ENCODE peak calls at places on chromosome 11, in nine cellular contexts. One of them, this sample, is unnamed.

GRCh38 chr11:1453611-1454386 is 32.8 kb downstream of the MOB2 start:
- DNase-seq in lower leg skin: no peak
- DNase-seq in HCT116: no peak
- DNase-seq in transverse colon: peak
- DNase-seq in fibroblast of the aortic adventitia: no peak
- DNase-seq in astrocyte of the spinal cord: no peak
- DNase-seq in fibroblast of villous mesenchyme: no peak
- DNase-seq in fibroblast of lung: no peak
- DNase-seq in GM12878: peak
- DNase-seq in this sample: no peak

GRCh38 chr11:61776561-61777075 is 15.8 kb downstream of the TMEM258 start:
- DNase-seq in lower leg skin: no peak
- DNase-seq in HCT116: peak
- DNase-seq in transverse colon: peak
- DNase-seq in fibroblast of the aortic adventitia: peak
- DNase-seq in astrocyte of the spinal cord: peak
- DNase-seq in fibroblast of villous mesenchyme: peak
- DNase-seq in fibroblast of lung: peak
- DNase-seq in GM12878: no peak
- DNase-seq in this sample: peak

GRCh38 chr11:91308069-91308468 is 916.5 kb upstream of the FAT3 start:
- DNase-seq in lower leg skin: no peak
- DNase-seq in HCT116: no peak
- DNase-seq in transverse colon: no peak
- DNase-seq in fibroblast of the aortic adventitia: no peak
- DNase-seq in astrocyte of the spinal cord: no peak
- DNase-seq in fibroblast of villous mesenchyme: no peak
- DNase-seq in fibroblast of lung: no peak
- DNase-seq in GM12878: no peak
- DNase-seq in this sample: no peak

GRCh38 chr11:2092464-2092910 is 46.7 kb downstream of the IGF2 start:
- DNase-seq in lower leg skin: peak
- DNase-seq in HCT116: no peak
- DNase-seq in transverse colon: no peak
- DNase-seq in fibroblast of the aortic adventitia: no peak
- DNase-seq in astrocyte of the spinal cord: no peak
- DNase-seq in fibroblast of villous mesenchyme: no peak
- DNase-seq in fibroblast of lung: no peak
- DNase-seq in GM12878: no peak
- DNase-seq in this sample: no peak

GRCh38 chr11:104036603-104037394 is at the start of gene DDI1:
- DNase-seq in lower leg skin: no peak
- DNase-seq in HCT116: no peak
- DNase-seq in transverse colon: no peak
- DNase-seq in fibroblast of the aortic adventitia: no peak
- DNase-seq in astrocyte of the spinal cord: no peak
- DNase-seq in fibroblast of villous mesenchyme: no peak
- DNase-seq in fibroblast of lung: no peak
- DNase-seq in GM12878: no peak
- DNase-seq in this sample: no peak

GRCh38 chr11:74849525-74850391 is 99.1 kb downstream of the XRRA1 start:
- DNase-seq in lower leg skin: no peak
- DNase-seq in HCT116: no peak
- DNase-seq in transverse colon: no peak
- DNase-seq in fibroblast of the aortic adventitia: peak
- DNase-seq in astrocyte of the spinal cord: peak
- DNase-seq in fibroblast of villous mesenchyme: peak
- DNase-seq in fibroblast of lung: peak
- DNase-seq in GM12878: no peak
- DNase-seq in this sample: peak

GRCh38 chr11:6817668-6818067 is 18.2 kb upstream of the OR6A2 start:
- DNase-seq in lower leg skin: no peak
- DNase-seq in HCT116: no peak
- DNase-seq in transverse colon: no peak
- DNase-seq in fibroblast of the aortic adventitia: peak
- DNase-seq in astrocyte of the spinal cord: no peak
- DNase-seq in fibroblast of villous mesenchyme: no peak
- DNase-seq in fibroblast of lung: no peak
- DNase-seq in GM12878: no peak
- DNase-seq in this sample: no peak

GRCh38 chr11:74686792-74687191 is 44.4 kb downstream of the CHRDL2 start:
- DNase-seq in lower leg skin: peak
- DNase-seq in HCT116: no peak
- DNase-seq in transverse colon: no peak
- DNase-seq in fibroblast of the aortic adventitia: peak
- DNase-seq in astrocyte of the spinal cord: peak
- DNase-seq in fibroblast of villous mesenchyme: peak
- DNase-seq in fibroblast of lung: peak
- DNase-seq in GM12878: no peak
- DNase-seq in this sample: peak

GRCh38 chr11:31340903-31341572 is 28.5 kb downstream of the DCDC1 start:
- DNase-seq in lower leg skin: no peak
- DNase-seq in HCT116: peak
- DNase-seq in transverse colon: no peak
- DNase-seq in fibroblast of the aortic adventitia: peak
- DNase-seq in astrocyte of the spinal cord: peak
- DNase-seq in fibroblast of villous mesenchyme: peak
- DNase-seq in fibroblast of lung: peak
- DNase-seq in GM12878: no peak
- DNase-seq in this sample: peak

GRCh38 chr11:115912484-115912945 is 408.3 kb upstream of the CADM1 start:
- DNase-seq in lower leg skin: no peak
- DNase-seq in HCT116: no peak
- DNase-seq in transverse colon: no peak
- DNase-seq in fibroblast of the aortic adventitia: no peak
- DNase-seq in astrocyte of the spinal cord: peak
- DNase-seq in fibroblast of villous mesenchyme: no peak
- DNase-seq in fibroblast of lung: no peak
- DNase-seq in GM12878: no peak
- DNase-seq in this sample: no peak
- TF ChIP-seq CTCF in lower leg skin: no peak
- TF ChIP-seq CTCF in HCT116: no peak
- TF ChIP-seq CTCF in transverse colon: peak
- TF ChIP-seq CTCF in fibroblast of the aortic adventitia: no peak
- TF ChIP-seq CTCF in astrocyte of the spinal cord: peak
- TF ChIP-seq CTCF in fibroblast of villous mesenchyme: no peak
- TF ChIP-seq CTCF in fibroblast of lung: no peak
- TF ChIP-seq CTCF in GM12878: peak
- TF ChIP-seq CTCF in this sample: no peak

GRCh38 chr11:65652511-65653228 is 10.0 kb downstream of the RELA start:
- DNase-seq in lower leg skin: peak
- DNase-seq in HCT116: peak
- DNase-seq in transverse colon: peak
- DNase-seq in fibroblast of the aortic adventitia: peak
- DNase-seq in astrocyte of the spinal cord: peak
- DNase-seq in fibroblast of villous mesenchyme: peak
- DNase-seq in fibroblast of lung: peak
- DNase-seq in GM12878: peak
- DNase-seq in this sample: peak
- H3K4me3 ChIP-seq in lower leg skin: no peak
- H3K4me3 ChIP-seq in HCT116: peak
- H3K4me3 ChIP-seq in transverse colon: peak
- H3K4me3 ChIP-seq in fibroblast of the aortic adventitia: peak
- H3K4me3 ChIP-seq in astrocyte of the spinal cord: peak
- H3K4me3 ChIP-seq in fibroblast of villous mesenchyme: peak
- H3K4me3 ChIP-seq in fibroblast of lung: peak
- H3K4me3 ChIP-seq in GM12878: peak
- H3K4me3 ChIP-seq in this sample: peak

GRCh38 chr11:133898031-133898769 is 52.9 kb upstream of the SPATA19 start:
- DNase-seq in lower leg skin: peak
- DNase-seq in HCT116: no peak
- DNase-seq in transverse colon: no peak
- DNase-seq in fibroblast of the aortic adventitia: no peak
- DNase-seq in astrocyte of the spinal cord: no peak
- DNase-seq in fibroblast of villous mesenchyme: no peak
- DNase-seq in fibroblast of lung: no peak
- DNase-seq in GM12878: no peak
- DNase-seq in this sample: no peak
- TF ChIP-seq CTCF in lower leg skin: no peak
- TF ChIP-seq CTCF in HCT116: peak
- TF ChIP-seq CTCF in transverse colon: no peak
- TF ChIP-seq CTCF in fibroblast of the aortic adventitia: no peak
- TF ChIP-seq CTCF in astrocyte of the spinal cord: no peak
- TF ChIP-seq CTCF in fibroblast of villous mesenchyme: no peak
- TF ChIP-seq CTCF in fibroblast of lung: no peak
- TF ChIP-seq CTCF in GM12878: no peak
- TF ChIP-seq CTCF in this sample: no peak

GRCh38 chr11:128422576-128423370 is 164.6 kb downstream of the ETS1 start:
- DNase-seq in lower leg skin: no peak
- DNase-seq in HCT116: no peak
- DNase-seq in transverse colon: peak
- DNase-seq in fibroblast of the aortic adventitia: no peak
- DNase-seq in astrocyte of the spinal cord: no peak
- DNase-seq in fibroblast of villous mesenchyme: no peak
- DNase-seq in fibroblast of lung: no peak
- DNase-seq in GM12878: no peak
- DNase-seq in this sample: no peak

GRCh38 chr11:128420943-128421342 is 166.4 kb downstream of the ETS1 start:
- DNase-seq in lower leg skin: no peak
- DNase-seq in HCT116: no peak
- DNase-seq in transverse colon: no peak
- DNase-seq in fibroblast of the aortic adventitia: peak
- DNase-seq in astrocyte of the spinal cord: peak
- DNase-seq in fibroblast of villous mesenchyme: peak
- DNase-seq in fibroblast of lung: peak
- DNase-seq in GM12878: no peak
- DNase-seq in this sample: peak

GRCh38 chr11:128421577-128421976 is 165.8 kb downstream of the ETS1 start:
- DNase-seq in lower leg skin: no peak
- DNase-seq in HCT116: no peak
- DNase-seq in transverse colon: no peak
- DNase-seq in fibroblast of the aortic adventitia: peak
- DNase-seq in astrocyte of the spinal cord: peak
- DNase-seq in fibroblast of villous mesenchyme: peak
- DNase-seq in fibroblast of lung: peak
- DNase-seq in GM12878: no peak
- DNase-seq in this sample: peak

GRCh38 chr11:128419012-128419767 is 168.2 kb downstream of the ETS1 start:
- DNase-seq in lower leg skin: no peak
- DNase-seq in HCT116: no peak
- DNase-seq in transverse colon: no peak
- DNase-seq in fibroblast of the aortic adventitia: no peak
- DNase-seq in astrocyte of the spinal cord: no peak
- DNase-seq in fibroblast of villous mesenchyme: no peak
- DNase-seq in fibroblast of lung: no peak
- DNase-seq in GM12878: no peak
- DNase-seq in this sample: no peak

GRCh38 chr11:128420277-128420676 is 167.1 kb downstream of the ETS1 start:
- DNase-seq in lower leg skin: no peak
- DNase-seq in HCT116: no peak
- DNase-seq in transverse colon: no peak
- DNase-seq in fibroblast of the aortic adventitia: no peak
- DNase-seq in astrocyte of the spinal cord: no peak
- DNase-seq in fibroblast of villous mesenchyme: peak
- DNase-seq in fibroblast of lung: no peak
- DNase-seq in GM12878: no peak
- DNase-seq in this sample: no peak
- H3K4me3 ChIP-seq in lower leg skin: no peak
- H3K4me3 ChIP-seq in HCT116: no peak
- H3K4me3 ChIP-seq in transverse colon: no peak
- H3K4me3 ChIP-seq in fibroblast of the aortic adventitia: no peak
- H3K4me3 ChIP-seq in astrocyte of the spinal cord: no peak
- H3K4me3 ChIP-seq in fibroblast of villous mesenchyme: no peak
- H3K4me3 ChIP-seq in fibroblast of lung: no peak
- H3K4me3 ChIP-seq in GM12878: no peak
- H3K4me3 ChIP-seq in this sample: no peak

GRCh38 chr11:12126352-12127019 is 16.1 kb downstream of the MICAL2 start:
- DNase-seq in lower leg skin: no peak
- DNase-seq in HCT116: no peak
- DNase-seq in transverse colon: no peak
- DNase-seq in fibroblast of the aortic adventitia: peak
- DNase-seq in astrocyte of the spinal cord: peak
- DNase-seq in fibroblast of villous mesenchyme: peak
- DNase-seq in fibroblast of lung: peak
- DNase-seq in GM12878: no peak
- DNase-seq in this sample: peak
- TF ChIP-seq CTCF in lower leg skin: no peak
- TF ChIP-seq CTCF in HCT116: peak
- TF ChIP-seq CTCF in transverse colon: no peak
- TF ChIP-seq CTCF in fibroblast of the aortic adventitia: no peak
- TF ChIP-seq CTCF in astrocyte of the spinal cord: no peak
- TF ChIP-seq CTCF in fibroblast of villous mesenchyme: peak
- TF ChIP-seq CTCF in fibroblast of lung: peak
- TF ChIP-seq CTCF in GM12878: no peak
- TF ChIP-seq CTCF in this sample: peak

DNA sequence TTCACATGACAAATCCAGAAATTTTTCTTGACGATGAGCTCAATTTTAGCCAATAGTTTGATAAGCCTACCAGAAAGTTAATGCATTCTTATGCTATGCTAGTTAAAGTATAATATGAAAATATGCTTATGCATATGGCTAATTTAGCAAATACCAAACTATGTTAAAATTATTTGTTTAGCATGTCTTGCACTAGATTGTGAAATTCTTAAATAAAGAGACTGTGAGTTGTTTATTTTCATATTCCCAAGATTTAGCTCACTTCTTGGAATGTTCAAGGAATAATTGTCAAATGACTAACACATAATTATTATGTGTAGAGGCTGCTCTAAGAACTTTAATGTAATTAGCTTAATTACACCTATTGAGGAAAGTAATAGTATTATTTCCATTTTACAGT is 45.8 kb upstream of the ARHGAP20 start:
- DNase-seq in lower leg skin: no peak
- DNase-seq in HCT116: no peak
- DNase-seq in transverse colon: no peak
- DNase-seq in fibroblast of the aortic adventitia: no peak
- DNase-seq in astrocyte of the spinal cord: no peak
- DNase-seq in fibroblast of villous mesenchyme: peak
- DNase-seq in fibroblast of lung: peak
- DNase-seq in GM12878: no peak
- DNase-seq in this sample: no peak
- H3K4me3 ChIP-seq in lower leg skin: no peak
- H3K4me3 ChIP-seq in HCT116: no peak
- H3K4me3 ChIP-seq in transverse colon: no peak
- H3K4me3 ChIP-seq in fibroblast of the aortic adventitia: no peak
- H3K4me3 ChIP-seq in astrocyte of the spinal cord: no peak
- H3K4me3 ChIP-seq in fibroblast of villous mesenchyme: no peak
- H3K4me3 ChIP-seq in fibroblast of lung: no peak
- H3K4me3 ChIP-seq in GM12878: no peak
- H3K4me3 ChIP-seq in this sample: no peak

GRCh38 chr11:35618497-35619029 is 303 bp downstream of the FJX1 start:
- DNase-seq in lower leg skin: no peak
- DNase-seq in HCT116: no peak
- DNase-seq in transverse colon: peak
- DNase-seq in fibroblast of the aortic adventitia: no peak
- DNase-seq in astrocyte of the spinal cord: no peak
- DNase-seq in fibroblast of villous mesenchyme: peak
- DNase-seq in fibroblast of lung: peak
- DNase-seq in GM12878: no peak
- DNase-seq in this sample: peak
- TF ChIP-seq CTCF in lower leg skin: no peak
- TF ChIP-seq CTCF in HCT116: no peak
- TF ChIP-seq CTCF in transverse colon: no peak
- TF ChIP-seq CTCF in fibroblast of the aortic adventitia: peak
- TF ChIP-seq CTCF in astrocyte of the spinal cord: no peak
- TF ChIP-seq CTCF in fibroblast of villous mesenchyme: no peak
- TF ChIP-seq CTCF in fibroblast of lung: peak
- TF ChIP-seq CTCF in GM12878: no peak
- TF ChIP-seq CTCF in this sample: no peak